ENCODE peak calls at places on chromosomes 4 and X, in nine cellular contexts. One of them, this sample, is unnamed.

GRCh38 chrX:119062750-119063374 is 9.9 kb upstream of the CT47C1 start:
- DNase-seq in T-helper 9 cell: no peak
- DNase-seq in T-helper 22 cell: no peak
- DNase-seq in anterior cingulate cortex: no peak
- DNase-seq in NCI-H1105: no peak
- DNase-seq in mesendoderm: peak
- DNase-seq in activated T-helper 1 cell treated with anti-CD3 and anti-CD28 coated beads, Interleukin-12 subunit alpha, Interleukin-12 subunit beta, Interleukin-2, Interleukin-4 antibody, amounts not matched to agents 30 ng/mL and 10 ng/mL and 1 ng/mL, durations not matched to agents 14 hours and 24 hours and 36 hours: no peak
- DNase-seq in GM23338: peak
- DNase-seq in stimulated activated CD8-positive, alpha-beta memory T cell treated with anti-CD3 and anti-CD28 coated beads, Interleukin-2, amount 100 ng/mL, for 48 hours: no peak
- DNase-seq in this sample: no peak

GRCh38 chrX:13938053-13938765 is 91.5 kb downstream of the GEMIN8 start:
- DNase-seq in T-helper 9 cell: no peak
- DNase-seq in T-helper 22 cell: no peak
- DNase-seq in anterior cingulate cortex: no peak
- DNase-seq in NCI-H1105: peak
- DNase-seq in mesendoderm: peak
- DNase-seq in activated T-helper 1 cell treated with anti-CD3 and anti-CD28 coated beads, Interleukin-12 subunit alpha, Interleukin-12 subunit beta, Interleukin-2, Interleukin-4 antibody, amounts not matched to agents 30 ng/mL and 10 ng/mL and 1 ng/mL, durations not matched to agents 14 hours and 24 hours and 36 hours: no peak
- DNase-seq in GM23338: peak
- DNase-seq in stimulated activated CD8-positive, alpha-beta memory T cell treated with anti-CD3 and anti-CD28 coated beads, Interleukin-2, amount 100 ng/mL, for 48 hours: no peak
- DNase-seq in this sample: no peak

GRCh38 chrX:31223817-31224216 is 152.0 kb upstream of the FTHL17 start:
- DNase-seq in T-helper 9 cell: no peak
- DNase-seq in T-helper 22 cell: no peak
- DNase-seq in anterior cingulate cortex: no peak
- DNase-seq in NCI-H1105: no peak
- DNase-seq in mesendoderm: no peak
- DNase-seq in activated T-helper 1 cell treated with anti-CD3 and anti-CD28 coated beads, Interleukin-12 subunit alpha, Interleukin-12 subunit beta, Interleukin-2, Interleukin-4 antibody, amounts not matched to agents 30 ng/mL and 10 ng/mL and 1 ng/mL, durations not matched to agents 14 hours and 24 hours and 36 hours: no peak
- DNase-seq in GM23338: no peak
- DNase-seq in stimulated activated CD8-positive, alpha-beta memory T cell treated with anti-CD3 and anti-CD28 coated beads, Interleukin-2, amount 100 ng/mL, for 48 hours: no peak
- DNase-seq in this sample: no peak

GRCh38 chr4:13178621-13179020 is 305.5 kb downstream of the RAB28 start:
- DNase-seq in T-helper 9 cell: no peak
- DNase-seq in T-helper 22 cell: no peak
- DNase-seq in anterior cingulate cortex: no peak
- DNase-seq in NCI-H1105: no peak
- DNase-seq in mesendoderm: no peak
- DNase-seq in activated T-helper 1 cell treated with anti-CD3 and anti-CD28 coated beads, Interleukin-12 subunit alpha, Interleukin-12 subunit beta, Interleukin-2, Interleukin-4 antibody, amounts not matched to agents 30 ng/mL and 10 ng/mL and 1 ng/mL, durations not matched to agents 14 hours and 24 hours and 36 hours: no peak
- DNase-seq in GM23338: no peak
- DNase-seq in stimulated activated CD8-positive, alpha-beta memory T cell treated with anti-CD3 and anti-CD28 coated beads, Interleukin-2, amount 100 ng/mL, for 48 hours: no peak
- DNase-seq in this sample: no peak

GRCh38 chr4:52510939-52511583 is 148.0 kb downstream of the USP46 start:
- DNase-seq in T-helper 9 cell: no peak
- DNase-seq in T-helper 22 cell: no peak
- DNase-seq in anterior cingulate cortex: no peak
- DNase-seq in NCI-H1105: no peak
- DNase-seq in mesendoderm: no peak
- DNase-seq in activated T-helper 1 cell treated with anti-CD3 and anti-CD28 coated beads, Interleukin-12 subunit alpha, Interleukin-12 subunit beta, Interleukin-2, Interleukin-4 antibody, amounts not matched to agents 30 ng/mL and 10 ng/mL and 1 ng/mL, durations not matched to agents 14 hours and 24 hours and 36 hours: no peak
- DNase-seq in GM23338: no peak
- DNase-seq in stimulated activated CD8-positive, alpha-beta memory T cell treated with anti-CD3 and anti-CD28 coated beads, Interleukin-2, amount 100 ng/mL, for 48 hours: no peak
- DNase-seq in this sample: no peak

GRCh38 chrX:153647461-153648357 is 706 bp downstream of the DUSP9 start:
- DNase-seq in T-helper 9 cell: no peak
- DNase-seq in T-helper 22 cell: no peak
- DNase-seq in anterior cingulate cortex: no peak
- DNase-seq in NCI-H1105: no peak
- DNase-seq in mesendoderm: no peak
- DNase-seq in activated T-helper 1 cell treated with anti-CD3 and anti-CD28 coated beads, Interleukin-12 subunit alpha, Interleukin-12 subunit beta, Interleukin-2, Interleukin-4 antibody, amounts not matched to agents 30 ng/mL and 10 ng/mL and 1 ng/mL, durations not matched to agents 14 hours and 24 hours and 36 hours: no peak
- DNase-seq in GM23338: no peak
- DNase-seq in stimulated activated CD8-positive, alpha-beta memory T cell treated with anti-CD3 and anti-CD28 coated beads, Interleukin-2, amount 100 ng/mL, for 48 hours: no peak
- DNase-seq in this sample: no peak

GRCh38 chrX:29992083-29992482 is 223.3 kb upstream of the MAGEB2 start:
- DNase-seq in T-helper 9 cell: no peak
- DNase-seq in T-helper 22 cell: no peak
- DNase-seq in anterior cingulate cortex: no peak
- DNase-seq in NCI-H1105: no peak
- DNase-seq in mesendoderm: no peak
- DNase-seq in activated T-helper 1 cell treated with anti-CD3 and anti-CD28 coated beads, Interleukin-12 subunit alpha, Interleukin-12 subunit beta, Interleukin-2, Interleukin-4 antibody, amounts not matched to agents 30 ng/mL and 10 ng/mL and 1 ng/mL, durations not matched to agents 14 hours and 24 hours and 36 hours: no peak
- DNase-seq in GM23338: no peak
- DNase-seq in stimulated activated CD8-positive, alpha-beta memory T cell treated with anti-CD3 and anti-CD28 coated beads, Interleukin-2, amount 100 ng/mL, for 48 hours: no peak
- DNase-seq in this sample: no peak

GRCh38 chr4:97987019-97987648 is 156.1 kb downstream of the STPG2 start:
- DNase-seq in T-helper 9 cell: no peak
- DNase-seq in T-helper 22 cell: no peak
- DNase-seq in anterior cingulate cortex: no peak
- DNase-seq in NCI-H1105: peak
- DNase-seq in mesendoderm: peak
- DNase-seq in activated T-helper 1 cell treated with anti-CD3 and anti-CD28 coated beads, Interleukin-12 subunit alpha, Interleukin-12 subunit beta, Interleukin-2, Interleukin-4 antibody, amounts not matched to agents 30 ng/mL and 10 ng/mL and 1 ng/mL, durations not matched to agents 14 hours and 24 hours and 36 hours: no peak
- DNase-seq in GM23338: peak
- DNase-seq in stimulated activated CD8-positive, alpha-beta memory T cell treated with anti-CD3 and anti-CD28 coated beads, Interleukin-2, amount 100 ng/mL, for 48 hours: no peak
- DNase-seq in this sample: peak

GRCh38 chr4:55365347-55365728 is 19.3 kb downstream of the SRD5A3 start:
- DNase-seq in T-helper 9 cell: no peak
- DNase-seq in T-helper 22 cell: no peak
- DNase-seq in anterior cingulate cortex: no peak
- DNase-seq in NCI-H1105: no peak
- DNase-seq in mesendoderm: no peak
- DNase-seq in activated T-helper 1 cell treated with anti-CD3 and anti-CD28 coated beads, Interleukin-12 subunit alpha, Interleukin-12 subunit beta, Interleukin-2, Interleukin-4 antibody, amounts not matched to agents 30 ng/mL and 10 ng/mL and 1 ng/mL, durations not matched to agents 14 hours and 24 hours and 36 hours: no peak
- DNase-seq in GM23338: no peak
- DNase-seq in stimulated activated CD8-positive, alpha-beta memory T cell treated with anti-CD3 and anti-CD28 coated beads, Interleukin-2, amount 100 ng/mL, for 48 hours: no peak
- DNase-seq in this sample: no peak

GRCh38 chr4:153326513-153326912 is 18.0 kb upstream of the MND1 start:
- DNase-seq in T-helper 9 cell: no peak
- DNase-seq in T-helper 22 cell: no peak
- DNase-seq in anterior cingulate cortex: no peak
- DNase-seq in NCI-H1105: no peak
- DNase-seq in mesendoderm: no peak
- DNase-seq in activated T-helper 1 cell treated with anti-CD3 and anti-CD28 coated beads, Interleukin-12 subunit alpha, Interleukin-12 subunit beta, Interleukin-2, Interleukin-4 antibody, amounts not matched to agents 30 ng/mL and 10 ng/mL and 1 ng/mL, durations not matched to agents 14 hours and 24 hours and 36 hours: no peak
- DNase-seq in GM23338: no peak
- DNase-seq in stimulated activated CD8-positive, alpha-beta memory T cell treated with anti-CD3 and anti-CD28 coated beads, Interleukin-2, amount 100 ng/mL, for 48 hours: no peak
- DNase-seq in this sample: no peak

GRCh38 chr4:54961357-54961975 is 163.9 kb downstream of the KDR start:
- DNase-seq in T-helper 9 cell: no peak
- DNase-seq in T-helper 22 cell: no peak
- DNase-seq in anterior cingulate cortex: no peak
- DNase-seq in NCI-H1105: peak
- DNase-seq in mesendoderm: peak
- DNase-seq in activated T-helper 1 cell treated with anti-CD3 and anti-CD28 coated beads, Interleukin-12 subunit alpha, Interleukin-12 subunit beta, Interleukin-2, Interleukin-4 antibody, amounts not matched to agents 30 ng/mL and 10 ng/mL and 1 ng/mL, durations not matched to agents 14 hours and 24 hours and 36 hours: no peak
- DNase-seq in GM23338: peak
- DNase-seq in stimulated activated CD8-positive, alpha-beta memory T cell treated with anti-CD3 and anti-CD28 coated beads, Interleukin-2, amount 100 ng/mL, for 48 hours: no peak
- DNase-seq in this sample: peak

GRCh38 chrX:23012636-23013035 is 12.9 kb downstream of the DDX53 start:
- DNase-seq in T-helper 9 cell: no peak
- DNase-seq in T-helper 22 cell: no peak
- DNase-seq in anterior cingulate cortex: no peak
- DNase-seq in NCI-H1105: no peak
- DNase-seq in mesendoderm: no peak
- DNase-seq in activated T-helper 1 cell treated with anti-CD3 and anti-CD28 coated beads, Interleukin-12 subunit alpha, Interleukin-12 subunit beta, Interleukin-2, Interleukin-4 antibody, amounts not matched to agents 30 ng/mL and 10 ng/mL and 1 ng/mL, durations not matched to agents 14 hours and 24 hours and 36 hours: no peak
- DNase-seq in GM23338: no peak
- DNase-seq in stimulated activated CD8-positive, alpha-beta memory T cell treated with anti-CD3 and anti-CD28 coated beads, Interleukin-2, amount 100 ng/mL, for 48 hours: no peak
- DNase-seq in this sample: no peak

GRCh38 chrX:122363112-122363511 is 821.0 kb upstream of the GRIA3 start:
- DNase-seq in T-helper 9 cell: no peak
- DNase-seq in T-helper 22 cell: no peak
- DNase-seq in anterior cingulate cortex: no peak
- DNase-seq in NCI-H1105: no peak
- DNase-seq in mesendoderm: peak
- DNase-seq in activated T-helper 1 cell treated with anti-CD3 and anti-CD28 coated beads, Interleukin-12 subunit alpha, Interleukin-12 subunit beta, Interleukin-2, Interleukin-4 antibody, amounts not matched to agents 30 ng/mL and 10 ng/mL and 1 ng/mL, durations not matched to agents 14 hours and 24 hours and 36 hours: no peak
- DNase-seq in GM23338: peak
- DNase-seq in stimulated activated CD8-positive, alpha-beta memory T cell treated with anti-CD3 and anti-CD28 coated beads, Interleukin-2, amount 100 ng/mL, for 48 hours: no peak
- DNase-seq in this sample: no peak